ENCODE peak calls at places on chromosomes 3 and 15, in ten cellular contexts. One of them, this sample, is unnamed.

GRCh38 chr3:141275511-141275910 is 43.9 kb downstream of the PXYLP1 start:
- DNase-seq in RWPE1: no peak
- DNase-seq in HL-60: no peak
- DNase-seq in heart left ventricle: no peak
- DNase-seq in progenitor cell of endocrine pancreas: no peak
- DNase-seq in cardiac fibroblast: peak
- DNase-seq in vagina: no peak
- DNase-seq in fibroblast of pulmonary artery: no peak
- DNase-seq in H9: no peak
- DNase-seq in Peyer's patch: no peak
- DNase-seq in this sample: no peak

GRCh38 chr15:64038878-64039277 is 7.4 kb downstream of the DAPK2 start:
- DNase-seq in cardiac fibroblast: no peak
- DNase-seq in RWPE1: no peak
- DNase-seq in fibroblast of pulmonary artery: no peak
- DNase-seq in heart left ventricle: no peak
- DNase-seq in H9: peak
- DNase-seq in vagina: no peak
- DNase-seq in HL-60: no peak
- DNase-seq in progenitor cell of endocrine pancreas: no peak
- DNase-seq in Peyer's patch: no peak
- DNase-seq in this sample: no peak

GRCh38 chr3:129014793-129015345 is 13.8 kb downstream of the EFCC1 start:
- DNase-seq in heart left ventricle: no peak
- DNase-seq in Peyer's patch: no peak
- DNase-seq in fibroblast of pulmonary artery: no peak
- DNase-seq in progenitor cell of endocrine pancreas: no peak
- DNase-seq in RWPE1: no peak
- DNase-seq in H9: no peak
- DNase-seq in cardiac fibroblast: no peak
- DNase-seq in HL-60: no peak
- DNase-seq in vagina: no peak
- DNase-seq in this sample: no peak

GRCh38 chr3:170307998-170308398 is 49.5 kb upstream of the SKIL start:
- DNase-seq in vagina: no peak
- DNase-seq in cardiac fibroblast: peak
- DNase-seq in fibroblast of pulmonary artery: peak
- DNase-seq in Peyer's patch: no peak
- DNase-seq in progenitor cell of endocrine pancreas: no peak
- DNase-seq in H9: no peak
- DNase-seq in heart left ventricle: no peak
- DNase-seq in RWPE1: peak
- DNase-seq in HL-60: no peak
- DNase-seq in this sample: no peak

GRCh38 chr3:127386490-127386889 is 98.6 kb upstream of the PRR20G start:
- DNase-seq in H9: no peak
- DNase-seq in heart left ventricle: no peak
- DNase-seq in HL-60: no peak
- DNase-seq in vagina: no peak
- DNase-seq in RWPE1: no peak
- DNase-seq in Peyer's patch: no peak
- DNase-seq in cardiac fibroblast: no peak
- DNase-seq in fibroblast of pulmonary artery: no peak
- DNase-seq in progenitor cell of endocrine pancreas: no peak
- DNase-seq in this sample: no peak

GRCh38 chr3:56219894-56220805 is 248.1 kb downstream of the ERC2 start:
- DNase-seq in H9: no peak
- DNase-seq in RWPE1: no peak
- DNase-seq in progenitor cell of endocrine pancreas: no peak
- DNase-seq in heart left ventricle: no peak
- DNase-seq in Peyer's patch: no peak
- DNase-seq in fibroblast of pulmonary artery: no peak
- DNase-seq in vagina: no peak
- DNase-seq in cardiac fibroblast: peak
- DNase-seq in HL-60: no peak
- DNase-seq in this sample: no peak

GRCh38 chr15:55695432-55695831 is 47.5 kb downstream of the PRTG start:
- DNase-seq in fibroblast of pulmonary artery: no peak
- DNase-seq in H9: no peak
- DNase-seq in RWPE1: no peak
- DNase-seq in Peyer's patch: no peak
- DNase-seq in cardiac fibroblast: peak
- DNase-seq in progenitor cell of endocrine pancreas: no peak
- DNase-seq in vagina: no peak
- DNase-seq in heart left ventricle: no peak
- DNase-seq in HL-60: no peak
- DNase-seq in this sample: no peak

GRCh38 chr3:157174265-157174615 is 14.3 kb upstream of the CCNL1 start:
- DNase-seq in RWPE1: no peak
- DNase-seq in vagina: no peak
- DNase-seq in heart left ventricle: peak
- DNase-seq in HL-60: peak
- DNase-seq in fibroblast of pulmonary artery: no peak
- DNase-seq in cardiac fibroblast: no peak
- DNase-seq in progenitor cell of endocrine pancreas: no peak
- DNase-seq in H9: no peak
- DNase-seq in Peyer's patch: no peak
- DNase-seq in this sample: no peak

DNA sequence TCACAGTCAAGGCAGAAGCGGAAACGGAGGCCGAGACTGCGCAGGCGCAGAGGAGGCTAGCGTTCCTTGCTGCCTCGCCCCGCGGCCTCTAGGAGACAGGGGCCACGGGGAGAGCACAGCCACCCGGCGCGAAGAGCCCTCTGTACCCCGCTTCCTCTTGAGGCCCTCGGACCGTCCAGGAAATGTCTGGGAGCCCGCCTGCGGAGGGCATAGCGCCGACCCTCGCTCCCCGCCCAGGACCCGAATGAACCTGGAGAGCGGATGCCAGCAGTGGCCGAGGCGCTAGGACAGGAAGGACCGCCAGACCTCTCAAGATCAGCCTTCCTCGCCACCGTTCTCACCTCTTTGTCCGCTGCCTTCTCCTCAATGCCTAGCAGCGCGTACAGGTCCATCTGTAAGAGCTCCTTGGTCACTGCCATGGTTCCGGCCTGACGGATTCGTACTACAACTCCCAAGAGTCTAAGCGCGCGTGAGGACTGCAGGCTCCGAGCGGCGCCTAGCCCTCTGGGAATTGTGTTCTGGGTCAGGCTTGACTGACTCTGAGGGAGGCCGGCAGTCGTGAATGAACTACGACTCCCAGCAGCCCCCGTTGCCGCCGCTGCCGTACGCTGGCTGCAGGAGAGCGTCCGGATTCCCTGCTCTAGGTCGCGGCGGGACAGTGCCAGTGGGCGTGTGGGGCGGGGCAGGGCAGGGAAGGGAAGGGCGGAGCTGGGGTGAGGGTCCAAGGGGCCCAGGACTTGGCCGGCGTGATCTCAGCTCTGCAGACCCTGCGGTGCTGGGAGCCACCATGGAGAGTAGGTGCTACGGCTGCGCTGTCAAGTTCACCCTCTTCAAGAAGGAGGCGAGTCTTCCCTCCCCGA is at the start of the genes DNAJC17 and ZFYVE19:
- DNase-seq in HL-60: peak
- DNase-seq in progenitor cell of endocrine pancreas: peak
- DNase-seq in cardiac fibroblast: peak
- DNase-seq in vagina: peak
- DNase-seq in fibroblast of pulmonary artery: peak
- DNase-seq in H9: peak
- DNase-seq in Peyer's patch: peak
- DNase-seq in heart left ventricle: peak
- DNase-seq in RWPE1: peak
- DNase-seq in this sample: peak
- TF ChIP-seq CTCF in HL-60: no peak
- TF ChIP-seq CTCF in progenitor cell of endocrine pancreas: peak
- TF ChIP-seq CTCF in cardiac fibroblast: no peak
- TF ChIP-seq CTCF in vagina: peak
- TF ChIP-seq CTCF in fibroblast of pulmonary artery: no peak
- TF ChIP-seq CTCF in H9: peak
- TF ChIP-seq CTCF in Peyer's patch: peak
- TF ChIP-seq CTCF in heart left ventricle: no peak
- TF ChIP-seq CTCF in RWPE1: no peak
- TF ChIP-seq CTCF in this sample: no peak

GRCh38 chr15:87660494-87661129 is 595.9 kb downstream of the NTRK3 start:
- DNase-seq in RWPE1: no peak
- DNase-seq in progenitor cell of endocrine pancreas: no peak
- DNase-seq in HL-60: peak
- DNase-seq in fibroblast of pulmonary artery: no peak
- DNase-seq in H9: no peak
- DNase-seq in Peyer's patch: no peak
- DNase-seq in vagina: no peak
- DNase-seq in heart left ventricle: no peak
- DNase-seq in cardiac fibroblast: no peak
- DNase-seq in this sample: no peak
- TF ChIP-seq CTCF in RWPE1: no peak
- TF ChIP-seq CTCF in progenitor cell of endocrine pancreas: no peak
- TF ChIP-seq CTCF in HL-60: no peak
- TF ChIP-seq CTCF in fibroblast of pulmonary artery: no peak
- TF ChIP-seq CTCF in H9: peak
- TF ChIP-seq CTCF in Peyer's patch: no peak
- TF ChIP-seq CTCF in vagina: no peak
- TF ChIP-seq CTCF in heart left ventricle: no peak
- TF ChIP-seq CTCF in cardiac fibroblast: no peak
- TF ChIP-seq CTCF in this sample: peak

DNA sequence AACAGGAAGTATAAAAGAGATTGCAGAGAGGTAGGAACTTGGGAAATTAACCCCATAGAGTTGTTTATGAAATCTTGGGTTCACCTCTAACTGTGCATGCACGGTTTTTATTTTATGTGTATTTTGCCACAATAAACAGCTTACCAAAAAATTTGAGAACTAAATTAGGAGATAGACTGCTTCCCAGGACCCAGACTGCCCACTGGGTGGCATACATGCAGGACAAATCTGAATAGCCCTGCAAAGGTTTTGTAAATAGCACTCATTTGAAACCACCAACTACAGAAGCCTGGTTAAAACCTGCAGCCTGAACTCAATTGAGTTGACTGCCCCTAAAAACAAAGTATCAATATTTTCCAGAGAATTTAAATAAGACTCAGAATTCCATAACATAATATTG is 96.4 kb upstream of the SLCO2A1 start:
- DNase-seq in progenitor cell of endocrine pancreas: no peak
- DNase-seq in heart left ventricle: no peak
- DNase-seq in fibroblast of pulmonary artery: peak
- DNase-seq in cardiac fibroblast: peak
- DNase-seq in Peyer's patch: no peak
- DNase-seq in HL-60: peak
- DNase-seq in vagina: no peak
- DNase-seq in H9: no peak
- DNase-seq in RWPE1: peak
- DNase-seq in this sample: no peak
- TF ChIP-seq CTCF in progenitor cell of endocrine pancreas: no peak
- TF ChIP-seq CTCF in heart left ventricle: no peak
- TF ChIP-seq CTCF in fibroblast of pulmonary artery: peak
- TF ChIP-seq CTCF in cardiac fibroblast: peak
- TF ChIP-seq CTCF in Peyer's patch: no peak
- TF ChIP-seq CTCF in HL-60: no peak
- TF ChIP-seq CTCF in vagina: no peak
- TF ChIP-seq CTCF in H9: peak
- TF ChIP-seq CTCF in RWPE1: no peak
- TF ChIP-seq CTCF in this sample: peak

GRCh38 chr3:12541625-12542024 is 3.7 kb downstream of the MKRN2OS start:
- DNase-seq in vagina: no peak
- DNase-seq in fibroblast of pulmonary artery: peak
- DNase-seq in heart left ventricle: no peak
- DNase-seq in H9: peak
- DNase-seq in RWPE1: no peak
- DNase-seq in cardiac fibroblast: peak
- DNase-seq in HL-60: no peak
- DNase-seq in progenitor cell of endocrine pancreas: no peak
- DNase-seq in Peyer's patch: no peak
- DNase-seq in this sample: no peak
- TF ChIP-seq CTCF in vagina: no peak
- TF ChIP-seq CTCF in fibroblast of pulmonary artery: peak
- TF ChIP-seq CTCF in heart left ventricle: peak
- TF ChIP-seq CTCF in H9: peak
- TF ChIP-seq CTCF in RWPE1: no peak
- TF ChIP-seq CTCF in cardiac fibroblast: peak
- TF ChIP-seq CTCF in HL-60: no peak
- TF ChIP-seq CTCF in progenitor cell of endocrine pancreas: peak
- TF ChIP-seq CTCF in Peyer's patch: peak
- TF ChIP-seq CTCF in this sample: peak

GRCh38 chr3:155854147-155854940 is at the start of gene SLC33A1:
- DNase-seq in Peyer's patch: peak
- DNase-seq in heart left ventricle: peak
- DNase-seq in fibroblast of pulmonary artery: peak
- DNase-seq in vagina: peak
- DNase-seq in cardiac fibroblast: peak
- DNase-seq in progenitor cell of endocrine pancreas: peak
- DNase-seq in HL-60: peak
- DNase-seq in RWPE1: peak
- DNase-seq in H9: peak
- DNase-seq in this sample: peak
- TF ChIP-seq CTCF in Peyer's patch: no peak
- TF ChIP-seq CTCF in heart left ventricle: no peak
- TF ChIP-seq CTCF in fibroblast of pulmonary artery: no peak
- TF ChIP-seq CTCF in vagina: no peak
- TF ChIP-seq CTCF in cardiac fibroblast: no peak
- TF ChIP-seq CTCF in progenitor cell of endocrine pancreas: no peak
- TF ChIP-seq CTCF in HL-60: no peak
- TF ChIP-seq CTCF in RWPE1: no peak
- TF ChIP-seq CTCF in H9: no peak
- TF ChIP-seq CTCF in this sample: no peak